ENCODE peak calls at places on chromosomes 6 and 20, in four cellular contexts. Y is A549, Q is HepG2, O is K562. A is an unnamed sample.

GRCh38 chr20:59781236-59781635 is 152.2 kb downstream of the SYCP2 start:
- DNase-seq in Y (no peak), Q (no peak), O (no peak), A (no peak)

GRCh38 chr6:80872194-80872950 is 765.9 kb downstream of the BCKDHB start:
- DNase-seq in Y (no peak), Q (no peak), O (no peak), A (no peak)

GRCh38 chr20:36792422-36792821 is 18.9 kb upstream of the DSN1 start:
- DNase-seq in Y (peak; percentile 77), Q (peak; percentile 80), O (peak; percentile 32), A (peak; percentile 73)

GRCh38 chr6:24931752-24932691 is 3.7 kb downstream of the RIPOR2 start:
- DNase-seq in Y (no peak), Q (no peak), O (no peak), A (no peak)

GRCh38 chr6:14728396-14729024 is 517.4 kb upstream of the JARID2 start:
- DNase-seq in Y (no peak), Q (no peak), O (peak; percentile 88), A (no peak)

GRCh38 chr6:157631388-157631787 is 191.7 kb upstream of the SNX9 start:
- DNase-seq in Y (no peak), Q (no peak), O (no peak), A (no peak)

GRCh38 chr6:146103416-146104072 is 74.7 kb downstream of the GRM1 start:
- DNase-seq in Y (no peak), Q (no peak), O (no peak), A (no peak)

GRCh38 chr6:90294614-90294988 is 2.0 kb downstream of the BACH2 start:
- DNase-seq in Y (no peak), Q (no peak), O (no peak), A (peak; percentile 26)

GRCh38 chr6:107571354-107571753 is 81.4 kb downstream of the SOBP start:
- DNase-seq in Y (no peak), Q (no peak), O (no peak), A (no peak)

GRCh38 chr20:64045346-64046011 is 4.0 kb downstream of the SOX18 start:
- DNase-seq in Y (no peak), Q (no peak), O (no peak), A (no peak)

GRCh38 chr6:39312912-39313525 is 1.2 kb downstream of the KCNK17 start:
- DNase-seq in Y (no peak), Q (no peak), O (no peak), A (peak; percentile 30)

GRCh38 chr6:41591859-41592502 is 45.8 kb downstream of the FOXP4 start:
- DNase-seq in Y (peak; percentile 43), Q (peak; percentile 65), O (peak; percentile 80), A (peak; percentile 90)

GRCh38 chr20:25280051-25280573 is 32.2 kb downstream of the PYGB start:
- DNase-seq in Y (no peak), Q (no peak), O (no peak), A (peak; percentile 4)

GRCh38 chr20:15702161-15702560 is 871.1 kb downstream of the KIF16B start:
- DNase-seq in Y (no peak), Q (no peak), O (no peak), A (no peak)

GRCh38 chr6:26270903-26271639 is 93.9 kb upstream of the BTN3A2 start:
- DNase-seq in Y (no peak), Q (no peak), O (no peak), A (peak; percentile 65)

GRCh38 chr20:24866008-24866407 is 83.1 kb upstream of the CST7 start:
- DNase-seq in Y (no peak), Q (no peak), O (no peak), A (no peak)

GRCh38 chr6:7742214-7742613 is 16.3 kb downstream of the BMP6 start:
- DNase-seq in Y (no peak), Q (no peak), O (no peak), A (no peak)

GRCh38 chr6:110618591-110619267 is 142.3 kb upstream of the SLC22A16 start:
- DNase-seq in Y (peak; percentile 29), Q (peak; percentile 28), O (peak; percentile 21), A (no peak)

GRCh38 chr6:2641044-2641673 is 109.6 kb downstream of the MYLK4 start:
- DNase-seq in Y (no peak), Q (no peak), O (no peak), A (no peak)

GRCh38 chr6:137926207-137926731 is 59.2 kb downstream of the TNFAIP3 start:
- DNase-seq in Y (no peak), Q (no peak), O (peak; percentile 57), A (peak; percentile 56)

GRCh38 chr6:25660512-25660911 is 8.5 kb downstream of the SCGN start:
- DNase-seq in Y (peak; percentile 76), Q (peak; percentile 75), O (peak; percentile 45), A (no peak)

GRCh38 chr6:149544646-149545257 is 1.1 kb downstream of the PPIL4 start:
- DNase-seq in Y (no peak), Q (no peak), O (no peak), A (no peak)

GRCh38 chr20:21840991-21841390 is 135.5 kb downstream of the PAX1 start:
- DNase-seq in Y (no peak), Q (no peak), O (no peak), A (no peak)

GRCh38 chr20:14384411-14384810 is 47.0 kb upstream of the FLRT3 start:
- DNase-seq in Y (no peak), Q (no peak), O (no peak), A (no peak)

GRCh38 chr20:58431134-58431533 is 42.1 kb downstream of the VAPB start:
- DNase-seq in Y (no peak), Q (no peak), O (no peak), A (no peak)

GRCh38 chr20:51121272-51121671 is 98.4 kb upstream of the KCNG1 start:
- DNase-seq in Y (no peak), Q (no peak), O (no peak), A (no peak)

GRCh38 chr20:51122931-51123658 is 100.2 kb upstream of the KCNG1 start:
- DNase-seq in Y (no peak), Q (no peak), O (no peak), A (no peak)

GRCh38 chr20:51120438-51120837 is 97.5 kb upstream of the KCNG1 start:
- DNase-seq in Y (no peak), Q (no peak), O (no peak), A (no peak)

GRCh38 chr20:51119914-51120313 is 97.0 kb upstream of the KCNG1 start:
- DNase-seq in Y (no peak), Q (no peak), O (no peak), A (no peak)

GRCh38 chr20:51121901-51122412 is 99.0 kb upstream of the KCNG1 start:
- DNase-seq in Y (peak; percentile 43), Q (no peak), O (no peak), A (no peak)
- TF ChIP-seq JUN in Y (no peak), Q (no peak), O (no peak), A (no peak)

GRCh38 chr6:161736341-161736740 is 462.5 kb upstream of the AGPAT4 start:
- DNase-seq in Y (no peak), Q (no peak), O (no peak), A (no peak)

GRCh38 chr6:161740486-161740885 is 466.6 kb upstream of the AGPAT4 start:
- DNase-seq in Y (no peak), Q (no peak), O (no peak), A (no peak)

DNA sequence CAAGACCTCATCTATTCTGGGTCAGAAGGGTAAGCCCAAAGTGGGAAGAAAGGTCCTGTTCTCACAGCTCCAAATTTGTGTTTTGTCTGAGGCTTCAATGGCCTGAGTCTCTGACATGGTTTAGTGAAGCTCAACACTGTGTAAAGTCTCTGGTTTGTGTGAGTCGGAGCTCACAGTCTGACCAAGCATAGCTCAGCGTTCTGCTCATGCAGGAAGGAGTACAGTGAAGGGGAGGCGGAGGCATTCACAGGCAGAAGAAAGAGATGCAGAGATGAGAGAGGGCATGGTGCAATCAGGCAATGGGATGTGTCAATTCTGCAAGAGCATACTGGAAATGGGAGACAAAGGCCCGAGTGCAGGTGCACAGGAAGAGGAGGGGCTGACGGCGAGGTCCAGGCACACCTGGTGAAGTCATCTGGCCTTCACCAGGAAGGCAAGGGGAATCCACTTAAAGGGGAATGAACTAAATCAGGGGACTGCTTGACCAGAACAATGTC is 463.0 kb upstream of the AGPAT4 start:
- DNase-seq in Y (no peak), Q (no peak), O (no peak), A (no peak)
- TF ChIP-seq USF2 in Y (no peak), Q (no peak), O (no peak), A (no peak)

DNA sequence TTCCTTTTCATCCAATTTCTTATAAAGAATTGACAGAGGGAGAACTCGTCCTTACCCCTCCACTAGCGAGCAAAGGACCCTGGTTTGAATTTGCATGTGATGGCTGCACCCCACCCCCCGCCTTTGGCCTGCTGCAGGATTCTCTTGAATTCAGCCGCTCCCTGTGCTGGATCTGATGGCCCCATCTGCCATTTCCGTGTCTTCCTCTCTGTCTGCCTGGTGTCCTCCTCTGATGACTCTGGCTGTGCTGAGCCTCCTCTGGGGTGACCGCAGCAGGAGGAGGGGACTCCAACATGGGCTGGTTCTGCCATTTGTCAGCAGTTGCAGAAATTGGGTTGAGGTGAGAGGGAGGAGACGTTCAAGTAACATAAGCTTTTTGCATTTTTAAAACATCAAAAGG is 188.8 kb downstream of the DLL1 start:
- DNase-seq in Y (no peak), Q (no peak), O (no peak), A (no peak)
- TF ChIP-seq JUN in Y (no peak), Q (no peak), O (no peak), A (no peak)

GRCh38 chr20:4542270-4542669 is 179.4 kb upstream of the PRND start:
- DNase-seq in Y (no peak), Q (no peak), O (no peak), A (no peak)

GRCh38 chr20:4546342-4546741 is 175.4 kb upstream of the PRND start:
- DNase-seq in Y (no peak), Q (no peak), O (no peak), A (peak; percentile 21)

GRCh38 chr20:4546786-4547185 is 174.9 kb upstream of the PRND start:
- DNase-seq in Y (peak; percentile 85), Q (no peak), O (no peak), A (no peak)

GRCh38 chr20:4545526-4545925 is 176.2 kb upstream of the PRND start:
- DNase-seq in Y (no peak), Q (no peak), O (no peak), A (no peak)

GRCh38 chr20:4544765-4545164 is 176.9 kb upstream of the PRND start:
- DNase-seq in Y (no peak), Q (no peak), O (no peak), A (no peak)
- TF ChIP-seq USF2 in Y (no peak), Q (no peak), O (no peak), A (no peak)

GRCh38 chr20:35300469-35301262 is 8.4 kb upstream of the FAM83C start:
- DNase-seq in Y (no peak), Q (no peak), O (no peak), A (no peak)
- TF ChIP-seq JUN in Y (no peak), Q (no peak), O (no peak), A (no peak)

A was measured in WTC11.